ENCODE peak calls at places on chromosomes 3 and 15, in nine cellular contexts. One of them, this sample, is unnamed.

GRCh38 chr3:37859908-37860199 is 1.8 kb upstream of the CTDSPL start:
- DNase-seq in A549: no peak
- DNase-seq in amygdala: no peak
- DNase-seq in activated naive CD4-positive, alpha-beta T cell treated with anti-CD3 and anti-CD28 coated beads, Interleukin-2, amount 10 ng/mL, durations not matched to agents 7 days and 5 days: no peak
- DNase-seq in PC-9: no peak
- DNase-seq in tibial artery: no peak
- DNase-seq in adrenal gland: no peak
- DNase-seq in A172: no peak
- DNase-seq in hippocampal formation: no peak
- DNase-seq in this sample: no peak

GRCh38 chr3:137692803-137693431 is 71.2 kb upstream of the SOX14 start:
- DNase-seq in PC-9: no peak
- DNase-seq in A172: peak; percentile 10
- DNase-seq in amygdala: no peak
- DNase-seq in activated naive CD4-positive, alpha-beta T cell treated with anti-CD3 and anti-CD28 coated beads, Interleukin-2, amount 10 ng/mL, durations not matched to agents 7 days and 5 days: no peak
- DNase-seq in A549: peak; percentile 24
- DNase-seq in hippocampal formation: no peak
- DNase-seq in tibial artery: no peak
- DNase-seq in adrenal gland: peak; percentile 37
- DNase-seq in this sample: no peak

GRCh38 chr3:155428558-155428957 is 135.1 kb upstream of the STRIT1 start:
- DNase-seq in tibial artery: no peak
- DNase-seq in A549: no peak
- DNase-seq in amygdala: no peak
- DNase-seq in PC-9: no peak
- DNase-seq in A172: peak; percentile 87
- DNase-seq in hippocampal formation: no peak
- DNase-seq in activated naive CD4-positive, alpha-beta T cell treated with anti-CD3 and anti-CD28 coated beads, Interleukin-2, amount 10 ng/mL, durations not matched to agents 7 days and 5 days: no peak
- DNase-seq in adrenal gland: no peak
- DNase-seq in this sample: no peak

GRCh38 chr3:155339052-155339451 is 45.6 kb upstream of the STRIT1 start:
- DNase-seq in A172: no peak
- DNase-seq in tibial artery: no peak
- DNase-seq in A549: no peak
- DNase-seq in adrenal gland: no peak
- DNase-seq in activated naive CD4-positive, alpha-beta T cell treated with anti-CD3 and anti-CD28 coated beads, Interleukin-2, amount 10 ng/mL, durations not matched to agents 7 days and 5 days: no peak
- DNase-seq in amygdala: no peak
- DNase-seq in hippocampal formation: no peak
- DNase-seq in PC-9: no peak
- DNase-seq in this sample: no peak

GRCh38 chr3:69999191-70000027 is at the start of gene SAMMSON:
- DNase-seq in amygdala: no peak
- DNase-seq in PC-9: no peak
- DNase-seq in tibial artery: no peak
- DNase-seq in adrenal gland: no peak
- DNase-seq in A549: peak; percentile 38
- DNase-seq in activated naive CD4-positive, alpha-beta T cell treated with anti-CD3 and anti-CD28 coated beads, Interleukin-2, amount 10 ng/mL, durations not matched to agents 7 days and 5 days: no peak
- DNase-seq in A172: peak; percentile 88
- DNase-seq in hippocampal formation: peak; percentile 37
- DNase-seq in this sample: peak; percentile 61

GRCh38 chr3:113210608-113211369 is 568 bp upstream of the BOC start:
- DNase-seq in A549: no peak
- DNase-seq in PC-9: no peak
- DNase-seq in tibial artery: no peak
- DNase-seq in hippocampal formation: no peak
- DNase-seq in A172: no peak
- DNase-seq in adrenal gland: no peak
- DNase-seq in activated naive CD4-positive, alpha-beta T cell treated with anti-CD3 and anti-CD28 coated beads, Interleukin-2, amount 10 ng/mL, durations not matched to agents 7 days and 5 days: no peak
- DNase-seq in amygdala: no peak
- DNase-seq in this sample: no peak

GRCh38 chr15:62739507-62739906 is 303.0 kb upstream of the TPM1 start:
- DNase-seq in adrenal gland: no peak
- DNase-seq in tibial artery: no peak
- DNase-seq in A549: peak; percentile 28
- DNase-seq in amygdala: no peak
- DNase-seq in hippocampal formation: no peak
- DNase-seq in A172: peak; percentile 78
- DNase-seq in PC-9: peak; percentile 63
- DNase-seq in activated naive CD4-positive, alpha-beta T cell treated with anti-CD3 and anti-CD28 coated beads, Interleukin-2, amount 10 ng/mL, durations not matched to agents 7 days and 5 days: no peak
- DNase-seq in this sample: no peak

GRCh38 chr3:89380006-89380405 is 272.6 kb downstream of the EPHA3 start:
- DNase-seq in A172: no peak
- DNase-seq in amygdala: no peak
- DNase-seq in PC-9: peak; percentile 70
- DNase-seq in hippocampal formation: no peak
- DNase-seq in A549: no peak
- DNase-seq in activated naive CD4-positive, alpha-beta T cell treated with anti-CD3 and anti-CD28 coated beads, Interleukin-2, amount 10 ng/mL, durations not matched to agents 7 days and 5 days: no peak
- DNase-seq in adrenal gland: no peak
- DNase-seq in tibial artery: no peak
- DNase-seq in this sample: no peak

GRCh38 chr15:70293606-70294470 is 196.1 kb upstream of the TLE3 start:
- DNase-seq in activated naive CD4-positive, alpha-beta T cell treated with anti-CD3 and anti-CD28 coated beads, Interleukin-2, amount 10 ng/mL, durations not matched to agents 7 days and 5 days: no peak
- DNase-seq in hippocampal formation: no peak
- DNase-seq in A549: no peak
- DNase-seq in PC-9: no peak
- DNase-seq in amygdala: no peak
- DNase-seq in A172: no peak
- DNase-seq in tibial artery: no peak
- DNase-seq in adrenal gland: no peak
- DNase-seq in this sample: no peak

GRCh38 chr15:74783808-74784175 is 1.9 kb downstream of the CSK start:
- DNase-seq in adrenal gland: no peak
- DNase-seq in A172: no peak
- DNase-seq in hippocampal formation: no peak
- DNase-seq in activated naive CD4-positive, alpha-beta T cell treated with anti-CD3 and anti-CD28 coated beads, Interleukin-2, amount 10 ng/mL, durations not matched to agents 7 days and 5 days: no peak
- DNase-seq in A549: no peak
- DNase-seq in amygdala: no peak
- DNase-seq in tibial artery: no peak
- DNase-seq in PC-9: no peak
- DNase-seq in this sample: no peak

GRCh38 chr3:171462224-171462623 is 2.0 kb upstream of the TNIK start:
- DNase-seq in A549: no peak
- DNase-seq in PC-9: peak; percentile 67
- DNase-seq in adrenal gland: no peak
- DNase-seq in hippocampal formation: no peak
- DNase-seq in activated naive CD4-positive, alpha-beta T cell treated with anti-CD3 and anti-CD28 coated beads, Interleukin-2, amount 10 ng/mL, durations not matched to agents 7 days and 5 days: no peak
- DNase-seq in tibial artery: no peak
- DNase-seq in A172: no peak
- DNase-seq in amygdala: no peak
- DNase-seq in this sample: no peak

GRCh38 chr15:50764331-50765201 is 940 bp downstream of the SPPL2A start:
- DNase-seq in tibial artery: no peak
- DNase-seq in amygdala: no peak
- DNase-seq in A549: no peak
- DNase-seq in hippocampal formation: no peak
- DNase-seq in PC-9: no peak
- DNase-seq in adrenal gland: no peak
- DNase-seq in activated naive CD4-positive, alpha-beta T cell treated with anti-CD3 and anti-CD28 coated beads, Interleukin-2, amount 10 ng/mL, durations not matched to agents 7 days and 5 days: peak; percentile 38
- DNase-seq in A172: peak; percentile 8
- DNase-seq in this sample: no peak

GRCh38 chr15:68650901-68651709 is 72.3 kb downstream of the CORO2B start:
- DNase-seq in A549: peak; percentile 78
- DNase-seq in amygdala: no peak
- DNase-seq in activated naive CD4-positive, alpha-beta T cell treated with anti-CD3 and anti-CD28 coated beads, Interleukin-2, amount 10 ng/mL, durations not matched to agents 7 days and 5 days: peak; percentile 57
- DNase-seq in PC-9: no peak
- DNase-seq in A172: no peak
- DNase-seq in adrenal gland: peak; percentile 71
- DNase-seq in tibial artery: peak; percentile 67
- DNase-seq in hippocampal formation: peak; percentile 36
- DNase-seq in this sample: peak; percentile 78

GRCh38 chr3:39052613-39053012 is 797 bp downstream of the WDR48 start:
- DNase-seq in amygdala: no peak
- DNase-seq in PC-9: no peak
- DNase-seq in tibial artery: no peak
- DNase-seq in A549: no peak
- DNase-seq in A172: peak; percentile 5
- DNase-seq in adrenal gland: no peak
- DNase-seq in hippocampal formation: no peak
- DNase-seq in activated naive CD4-positive, alpha-beta T cell treated with anti-CD3 and anti-CD28 coated beads, Interleukin-2, amount 10 ng/mL, durations not matched to agents 7 days and 5 days: peak; percentile 38
- DNase-seq in this sample: no peak

GRCh38 chr15:20353966-20354883 is 187.4 kb downstream of the GOLGA6L6 start:
- DNase-seq in activated naive CD4-positive, alpha-beta T cell treated with anti-CD3 and anti-CD28 coated beads, Interleukin-2, amount 10 ng/mL, durations not matched to agents 7 days and 5 days: no peak
- DNase-seq in tibial artery: peak; percentile 63
- DNase-seq in PC-9: no peak
- DNase-seq in A172: no peak
- DNase-seq in hippocampal formation: no peak
- DNase-seq in amygdala: no peak
- DNase-seq in adrenal gland: no peak
- DNase-seq in A549: peak; percentile 14
- DNase-seq in this sample: no peak

GRCh38 chr3:79766474-79767193 is 1.2 kb downstream of the ROBO1 start:
- DNase-seq in tibial artery: no peak
- DNase-seq in A172: no peak
- DNase-seq in hippocampal formation: no peak
- DNase-seq in activated naive CD4-positive, alpha-beta T cell treated with anti-CD3 and anti-CD28 coated beads, Interleukin-2, amount 10 ng/mL, durations not matched to agents 7 days and 5 days: no peak
- DNase-seq in A549: no peak
- DNase-seq in PC-9: no peak
- DNase-seq in adrenal gland: no peak
- DNase-seq in amygdala: no peak
- DNase-seq in this sample: no peak

GRCh38 chr15:88989578-88989977 is 76.4 kb upstream of the MFGE8 start:
- DNase-seq in PC-9: peak; percentile 75
- DNase-seq in A172: peak; percentile 63
- DNase-seq in activated naive CD4-positive, alpha-beta T cell treated with anti-CD3 and anti-CD28 coated beads, Interleukin-2, amount 10 ng/mL, durations not matched to agents 7 days and 5 days: no peak
- DNase-seq in amygdala: no peak
- DNase-seq in adrenal gland: no peak
- DNase-seq in A549: peak; percentile 49
- DNase-seq in tibial artery: no peak
- DNase-seq in hippocampal formation: no peak
- DNase-seq in this sample: no peak

GRCh38 chr3:124636863-124637296 is 93.4 kb upstream of the UMPS start:
- DNase-seq in activated naive CD4-positive, alpha-beta T cell treated with anti-CD3 and anti-CD28 coated beads, Interleukin-2, amount 10 ng/mL, durations not matched to agents 7 days and 5 days: no peak
- DNase-seq in adrenal gland: no peak
- DNase-seq in tibial artery: no peak
- DNase-seq in A549: no peak
- DNase-seq in hippocampal formation: no peak
- DNase-seq in PC-9: no peak
- DNase-seq in amygdala: no peak
- DNase-seq in A172: no peak
- DNase-seq in this sample: no peak

GRCh38 chr15:49815937-49816336 is 195.1 kb downstream of the DTWD1 start:
- DNase-seq in adrenal gland: no peak
- DNase-seq in PC-9: no peak
- DNase-seq in A172: peak; percentile 22
- DNase-seq in hippocampal formation: no peak
- DNase-seq in tibial artery: no peak
- DNase-seq in activated naive CD4-positive, alpha-beta T cell treated with anti-CD3 and anti-CD28 coated beads, Interleukin-2, amount 10 ng/mL, durations not matched to agents 7 days and 5 days: no peak
- DNase-seq in A549: no peak
- DNase-seq in amygdala: no peak
- DNase-seq in this sample: no peak

GRCh38 chr3:198030125-198030524 is 70.1 kb downstream of the LMLN start:
- DNase-seq in amygdala: no peak
- DNase-seq in A172: no peak
- DNase-seq in PC-9: no peak
- DNase-seq in activated naive CD4-positive, alpha-beta T cell treated with anti-CD3 and anti-CD28 coated beads, Interleukin-2, amount 10 ng/mL, durations not matched to agents 7 days and 5 days: no peak
- DNase-seq in tibial artery: no peak
- DNase-seq in hippocampal formation: no peak
- DNase-seq in A549: no peak
- DNase-seq in adrenal gland: no peak
- DNase-seq in this sample: no peak

GRCh38 chr15:73633991-73634495 is 854 bp upstream of the NPTN start:
- DNase-seq in hippocampal formation: no peak
- DNase-seq in adrenal gland: no peak
- DNase-seq in activated naive CD4-positive, alpha-beta T cell treated with anti-CD3 and anti-CD28 coated beads, Interleukin-2, amount 10 ng/mL, durations not matched to agents 7 days and 5 days: no peak
- DNase-seq in PC-9: peak; percentile 93
- DNase-seq in A172: peak; percentile 90
- DNase-seq in A549: peak; percentile 69
- DNase-seq in tibial artery: no peak
- DNase-seq in amygdala: no peak
- DNase-seq in this sample: no peak

GRCh38 chr3:119295816-119296484 is 1.8 kb downstream of the ARHGAP31 start:
- DNase-seq in PC-9: peak; percentile 80
- DNase-seq in A549: no peak
- DNase-seq in adrenal gland: no peak
- DNase-seq in amygdala: no peak
- DNase-seq in hippocampal formation: no peak
- DNase-seq in A172: no peak
- DNase-seq in tibial artery: no peak
- DNase-seq in activated naive CD4-positive, alpha-beta T cell treated with anti-CD3 and anti-CD28 coated beads, Interleukin-2, amount 10 ng/mL, durations not matched to agents 7 days and 5 days: no peak
- DNase-seq in this sample: no peak

GRCh38 chr3:25854635-25855034 is 64.7 kb downstream of the OXSM start:
- DNase-seq in tibial artery: no peak
- DNase-seq in PC-9: peak; percentile 49
- DNase-seq in hippocampal formation: no peak
- DNase-seq in A172: peak; percentile 57
- DNase-seq in A549: peak; percentile 48
- DNase-seq in amygdala: no peak
- DNase-seq in adrenal gland: no peak
- DNase-seq in activated naive CD4-positive, alpha-beta T cell treated with anti-CD3 and anti-CD28 coated beads, Interleukin-2, amount 10 ng/mL, durations not matched to agents 7 days and 5 days: no peak
- DNase-seq in this sample: no peak

GRCh38 chr3:194517333-194517732 is 30.5 kb upstream of the ATP13A3 start:
- DNase-seq in activated naive CD4-positive, alpha-beta T cell treated with anti-CD3 and anti-CD28 coated beads, Interleukin-2, amount 10 ng/mL, durations not matched to agents 7 days and 5 days: no peak
- DNase-seq in hippocampal formation: no peak
- DNase-seq in tibial artery: no peak
- DNase-seq in amygdala: no peak
- DNase-seq in adrenal gland: no peak
- DNase-seq in PC-9: no peak
- DNase-seq in A549: no peak
- DNase-seq in A172: no peak
- DNase-seq in this sample: no peak

GRCh38 chr15:85331666-85332261 is 48.6 kb upstream of the AKAP13 start:
- DNase-seq in A172: no peak
- DNase-seq in tibial artery: no peak
- DNase-seq in amygdala: no peak
- DNase-seq in adrenal gland: no peak
- DNase-seq in hippocampal formation: no peak
- DNase-seq in A549: no peak
- DNase-seq in PC-9: no peak
- DNase-seq in activated naive CD4-positive, alpha-beta T cell treated with anti-CD3 and anti-CD28 coated beads, Interleukin-2, amount 10 ng/mL, durations not matched to agents 7 days and 5 days: no peak
- DNase-seq in this sample: no peak

This sample was measured in sciatic nerve.